ENCODE peak calls at places on chromosome 21, in eight cellular contexts. D, N, E, F, M, T, L and K are unnamed samples.

GRCh38 chr21:16605588-16605987 is 875.8 kb downstream of the USP25 start:
- DNase-seq in D (no peak), N (no peak), E (no peak), F (no peak), M (no peak), T (no peak), L (no peak), K (no peak)

GRCh38 chr21:15826147-15826780 is 96.5 kb downstream of the USP25 start:
- DNase-seq in D (peak; percentile 17), N (no peak), E (peak; percentile 66), F (no peak), M (no peak), T (no peak), L (peak; percentile 14), K (no peak)

GRCh38 chr21:15054606-15055239 is 10.1 kb downstream of the NRIP1 start:
- DNase-seq in D (no peak), N (no peak), E (no peak), F (no peak), M (no peak), T (no peak), L (no peak), K (no peak)

GRCh38 chr21:27275294-27275927 is 308.5 kb upstream of the ADAMTS5 start:
- DNase-seq in D (no peak), N (no peak), E (peak; percentile 74), F (no peak), M (no peak), T (no peak), L (no peak), K (no peak)

GRCh38 chr21:25080706-25081495 is 526.4 kb downstream of the MRPL39 start:
- DNase-seq in D (no peak), N (no peak), E (no peak), F (no peak), M (no peak), T (no peak), L (no peak), K (no peak)

GRCh38 chr21:35149698-35150097 is 100.6 kb upstream of the RUNX1 start:
- DNase-seq in D (no peak), N (no peak), E (peak; percentile 84), F (no peak), M (no peak), T (no peak), L (no peak), K (no peak)

GRCh38 chr21:24045775-24046215 is 1561.5 kb downstream of the MRPL39 start:
- DNase-seq in D (no peak), N (peak; percentile 65), E (no peak), F (peak; percentile 37), M (peak; percentile 67), T (peak; percentile 98), L (no peak), K (peak; percentile 76)

GRCh38 chr21:29349702-29350101 is 51.0 kb downstream of the BACH1 start:
- DNase-seq in D (no peak), N (no peak), E (no peak), F (no peak), M (no peak), T (no peak), L (no peak), K (no peak)

GRCh38 chr21:36207577-36208320 is 51.1 kb downstream of the DOP1B start:
- DNase-seq in D (no peak), N (no peak), E (peak; percentile 79), F (no peak), M (no peak), T (no peak), L (no peak), K (no peak)

GRCh38 chr21:36847189-36847588 is 119.3 kb downstream of the HLCS start:
- DNase-seq in D (no peak), N (no peak), E (peak; percentile 75), F (no peak), M (no peak), T (peak; percentile 12), L (no peak), K (no peak)

GRCh38 chr21:17003221-17003620 is 509.6 kb upstream of the CXADR start:
- DNase-seq in D (no peak), N (no peak), E (no peak), F (no peak), M (no peak), T (no peak), L (no peak), K (no peak)

GRCh38 chr21:45753445-45753844 is 109.9 kb downstream of the PCBP3 start:
- DNase-seq in D (no peak), N (no peak), E (no peak), F (no peak), M (no peak), T (no peak), L (no peak), K (no peak)
- H3K36me3 ChIP-seq in D (no peaks in the 10 kb centered on the region), N (peaks cover 3% of the 10 kb centered on the region), E (no peaks in the 10 kb centered on the region), F (no peaks in the 10 kb centered on the region), M (no peaks in the 10 kb centered on the region), T (no peaks in the 10 kb centered on the region), L (no peaks in the 10 kb centered on the region), K (no peaks in the 10 kb centered on the region)

GRCh38 chr21:33023574-33024277 is 2.0 kb upstream of the OLIG2 start:
- DNase-seq in D (no peak), N (no peak), E (no peak), F (no peak), M (no peak), T (no peak), L (no peak), K (no peak)
- H3K4me3 ChIP-seq in D (no peak overlapping the region), N (peak overlapping the region; percentile 10), E (no peak overlapping the region), F (no peak overlapping the region), M (no peak overlapping the region), T (no peak overlapping the region), L (no peak overlapping the region), K (no peak overlapping the region)

GRCh38 chr21:46372014-46372485 is 48.1 kb downstream of the PCNT start:
- DNase-seq in D (no peak), N (no peak), E (no peak), F (no peak), M (no peak), T (no peak), L (no peak), K (no peak)
- H3K36me3 ChIP-seq in D (no peaks in the 10 kb centered on the region), N (peaks cover 49% of the 10 kb centered on the region), E (peaks cover 6% of the 10 kb centered on the region), F (peaks cover under 1% of the 10 kb centered on the region), M (peaks cover 10% of the 10 kb centered on the region), T (peaks cover 58% of the 10 kb centered on the region), L (peaks cover 64% of the 10 kb centered on the region), K (peaks cover 7% of the 10 kb centered on the region)

GRCh38 chr21:38334866-38335265 is 78.1 kb downstream of the KCNJ15 start:
- DNase-seq in D (no peak), N (peak; percentile 18), E (no peak), F (no peak), M (peak; percentile 34), T (no peak), L (no peak), K (no peak)

GRCh38 chr21:38333290-38334272 is 76.8 kb downstream of the KCNJ15 start:
- DNase-seq in D (no peak), N (peak; percentile 40), E (no peak), F (no peak), M (peak; percentile 54), T (no peak), L (no peak), K (no peak)

GRCh38 chr21:38340131-38340530 is 83.3 kb downstream of the KCNJ15 start:
- DNase-seq in D (no peak), N (no peak), E (no peak), F (no peak), M (no peak), T (no peak), L (no peak), K (no peak)

GRCh38 chr21:38341546-38342012 is 84.8 kb downstream of the KCNJ15 start:
- DNase-seq in D (no peak), N (no peak), E (no peak), F (peak; percentile 14), M (no peak), T (peak; percentile 16), L (no peak), K (peak; percentile 94)

GRCh38 chr21:38337793-38338192 is 81.0 kb downstream of the KCNJ15 start:
- DNase-seq in D (no peak), N (no peak), E (no peak), F (no peak), M (no peak), T (no peak), L (no peak), K (no peak)
- H3K4me3 ChIP-seq in D (no peak overlapping the region), N (no peak overlapping the region), E (no peak overlapping the region), F (no peak overlapping the region), M (no peak overlapping the region), T (no peak overlapping the region), L (no peak overlapping the region), K (no peak overlapping the region)

DNA sequence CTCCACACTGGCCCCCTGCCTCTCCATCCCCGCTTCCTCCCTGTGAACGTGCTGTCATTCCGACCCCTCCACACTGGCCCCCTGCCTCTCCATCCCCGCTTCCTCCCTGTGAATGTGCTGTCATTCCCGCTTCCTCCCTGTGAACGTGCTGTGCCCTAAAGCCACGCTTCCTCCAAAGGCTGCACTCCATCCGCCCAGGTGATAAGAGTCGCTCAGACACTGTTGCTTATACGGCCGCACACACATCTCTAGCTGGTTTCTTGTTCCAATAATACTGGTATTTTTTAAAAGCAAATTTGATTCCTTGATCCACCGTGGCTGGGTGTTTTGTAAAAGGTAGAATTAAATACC is 39.3 kb upstream of the TSPEAR start:
- DNase-seq in D (no peak), N (no peak), E (no peak), F (no peak), M (no peak), T (no peak), L (no peak), K (no peak)
- H3K36me3 ChIP-seq in D (no peaks in the 10 kb centered on the region), N (no peaks in the 10 kb centered on the region), E (no peaks in the 10 kb centered on the region), F (no peaks in the 10 kb centered on the region), M (no peaks in the 10 kb centered on the region), T (no peaks in the 10 kb centered on the region), L (no peaks in the 10 kb centered on the region), K (no peaks in the 10 kb centered on the region)